ENCODE peak calls at places on chromosome 1, in ten cellular contexts. W is fibroblast of the aortic adventitia; H is OCI-M1; V is central memory CD8-positive, alpha-beta T cell; I is GM12865; O is A172; T is progenitor cell of endocrine pancreas; F is GM20000; X is NCI-H524; Q is epithelial cell of esophagus. R is an unnamed sample.

GRCh38 chr1:17218939-17219338 is 14.0 kb downstream of the PADI1 start:
- DNase-seq in W (no peak), H (no peak), V (no peak), I (no peak), O (no peak), T (no peak), F (no peak), X (no peak), Q (no peak), R (no peak)

GRCh38 chr1:158969855-158970254 is 38.5 kb downstream of the PYHIN1 start:
- DNase-seq in W (no peak), H (no peak), V (no peak), I (no peak), O (no peak), T (no peak), F (no peak), X (no peak), Q (peak; percentile 88), R (no peak)

GRCh38 chr1:199096601-199097000 is 457.8 kb downstream of the PTPRC start:
- DNase-seq in W (no peak), H (no peak), V (no peak), I (no peak), O (no peak), T (no peak), F (no peak), X (no peak), Q (peak; percentile 46), R (no peak)

GRCh38 chr1:240242601-240243144 is 151.0 kb downstream of the FMN2 start:
- DNase-seq in W (peak; percentile 82), H (no peak), V (no peak), I (no peak), O (peak; percentile 87), T (no peak), F (no peak), X (peak; percentile 82), Q (peak; percentile 45), R (no peak)

GRCh38 chr1:6785721-6786505 is 659 bp downstream of the CAMTA1 start:
- DNase-seq in W (no peak), H (peak; percentile 34), V (no peak), I (peak; percentile 63), O (no peak), T (peak; percentile 47), F (peak; percentile 93), X (no peak), Q (peak; percentile 36), R (peak; percentile 41)

GRCh38 chr1:228953207-228953606 is 217.9 kb downstream of the RHOU start:
- DNase-seq in W (no peak), H (no peak), V (no peak), I (no peak), O (no peak), T (no peak), F (no peak), X (no peak), Q (no peak), R (no peak)

GRCh38 chr1:99599678-99600175 is 46.2 kb upstream of the PALMD start:
- DNase-seq in W (peak; percentile 92), H (peak; percentile 88), V (no peak), I (no peak), O (peak; percentile 96), T (no peak), F (no peak), X (no peak), Q (peak; percentile 68), R (no peak)

GRCh38 chr1:156480411-156481192 is 20.0 kb downstream of the MEF2D start:
- DNase-seq in W (no peak), H (no peak), V (peak; percentile 64), I (peak; percentile 83), O (no peak), T (no peak), F (peak; percentile 86), X (no peak), Q (peak; percentile 56), R (peak; percentile 76)

GRCh38 chr1:234239936-234240335 is 133.3 kb upstream of the COA6 start:
- DNase-seq in W (no peak), H (no peak), V (no peak), I (no peak), O (no peak), T (no peak), F (no peak), X (no peak), Q (no peak), R (no peak)

GRCh38 chr1:20981903-20982695 is 194.6 kb downstream of the EIF4G3 start:
- DNase-seq in W (peak; percentile 63), H (peak; percentile 68), V (no peak), I (no peak), O (peak; percentile 1), T (no peak), F (no peak), X (no peak), Q (peak; percentile 27), R (no peak)

GRCh38 chr1:87279201-87279860 is 49.3 kb upstream of the LMO4 start:
- DNase-seq in W (peak; percentile 15), H (peak; percentile 11), V (no peak), I (no peak), O (no peak), T (no peak), F (no peak), X (no peak), Q (no peak), R (no peak)

GRCh38 chr1:172466795-172467407 is 23.0 kb upstream of the PIGC start:
- DNase-seq in W (no peak), H (no peak), V (no peak), I (no peak), O (peak; percentile 51), T (no peak), F (no peak), X (no peak), Q (peak; percentile 82), R (no peak)